ENCODE peak calls at places on chromosomes 13 and 19, in five cellular contexts. O is NCI-H446 treated with DMSO at 0.1 percent for 48 hours; S is CD4-positive, alpha-beta memory T cell; N is ovary; G is T-helper 2 cell. B is an unnamed sample.

GRCh38 chr13:46633416-46633815 is 80.4 kb downstream of the LRCH1 start:
- DNase-seq in O (no peak), S (no peak), N (no peak), G (no peak), B (no peak)

GRCh38 chr19:720691-721160 is 12.0 kb downstream of the PALM start:
- DNase-seq in O (no peak), S (no peak), N (peak), G (no peak), B (peak)

GRCh38 chr19:33297401-33298145 is 4.8 kb downstream of the CEBPA start:
- DNase-seq in O (no peak), S (no peak), N (no peak), G (no peak), B (no peak)

GRCh38 chr13:98445340-98446233 is 131.3 kb downstream of the STK24 start:
- DNase-seq in O (no peak), S (peak), N (peak), G (peak), B (peak)

GRCh38 chr19:41688098-41688497 is at the start of gene CEACAM7:
- DNase-seq in O (no peak), S (no peak), N (no peak), G (no peak), B (no peak)

GRCh38 chr19:43997631-43998290 is 5.0 kb upstream of the ZNF230 start:
- DNase-seq in O (no peak), S (no peak), N (no peak), G (no peak), B (no peak)

GRCh38 chr13:41268764-41269163 is 5.4 kb upstream of the MTRF1 start:
- DNase-seq in O (no peak), S (peak), N (no peak), G (no peak), B (peak)

GRCh38 chr19:12990447-12990846 is 4.8 kb upstream of the NFIX start:
- DNase-seq in O (no peak), S (no peak), N (no peak), G (no peak), B (no peak)

GRCh38 chr19:10748924-10749434 is 31.1 kb downstream of the DNM2 start:
- DNase-seq in O (peak), S (no peak), N (peak), G (no peak), B (peak)

GRCh38 chr19:9909251-9909650 is 27.1 kb downstream of the OLFM2 start:
- DNase-seq in O (no peak), S (no peak), N (no peak), G (no peak), B (no peak)

GRCh38 chr13:21074601-21075302 is 13.4 kb upstream of the LATS2 start:
- DNase-seq in O (no peak), S (peak), N (peak), G (no peak), B (peak)

GRCh38 chr19:27733551-27734266 is 1479.2 kb downstream of the UQCRFS1 start:
- DNase-seq in O (no peak), S (no peak), N (no peak), G (no peak), B (peak)

GRCh38 chr13:110388141-110388943 is 81.3 kb downstream of the COL4A2 start:
- DNase-seq in O (no peak), S (no peak), N (peak), G (no peak), B (no peak)